ENCODE peak calls at places on chromosomes 6 and 20, in ten cellular contexts. One of them, this sample, is unnamed.

GRCh38 chr20:44209691-44210421 is 715 bp downstream of the OSER1 start:
- DNase-seq in LoVo: no peak
- DNase-seq in astrocyte of the cerebellum: no peak
- DNase-seq in EL: peak; percentile 25
- DNase-seq in mesothelial cell of epicardium: no peak
- DNase-seq in psoas muscle: peak; percentile 28
- DNase-seq in breast epithelium: no peak
- DNase-seq in activated naive CD4-positive, alpha-beta T cell: no peak
- DNase-seq in sigmoid colon: no peak
- DNase-seq in putamen: no peak
- DNase-seq in this sample: peak; percentile 18

GRCh38 chr6:28525496-28526039 is at the start of gene GPX5:
- DNase-seq in LoVo: no peak
- DNase-seq in breast epithelium: no peak
- DNase-seq in activated naive CD4-positive, alpha-beta T cell: no peak
- DNase-seq in psoas muscle: no peak
- DNase-seq in EL: peak; percentile 15
- DNase-seq in sigmoid colon: no peak
- DNase-seq in mesothelial cell of epicardium: no peak
- DNase-seq in putamen: no peak
- DNase-seq in astrocyte of the cerebellum: no peak
- DNase-seq in this sample: peak; percentile 74

GRCh38 chr6:140500864-140501263 is 1126.4 kb upstream of the CITED2 start:
- DNase-seq in putamen: no peak
- DNase-seq in sigmoid colon: no peak
- DNase-seq in psoas muscle: no peak
- DNase-seq in astrocyte of the cerebellum: no peak
- DNase-seq in activated naive CD4-positive, alpha-beta T cell: no peak
- DNase-seq in EL: no peak
- DNase-seq in LoVo: no peak
- DNase-seq in breast epithelium: no peak
- DNase-seq in mesothelial cell of epicardium: no peak
- DNase-seq in this sample: no peak

GRCh38 chr6:151179321-151179720 is 60.4 kb upstream of the AKAP12 start:
- DNase-seq in psoas muscle: no peak
- DNase-seq in EL: peak; percentile 79
- DNase-seq in activated naive CD4-positive, alpha-beta T cell: no peak
- DNase-seq in mesothelial cell of epicardium: no peak
- DNase-seq in astrocyte of the cerebellum: peak; percentile 90
- DNase-seq in putamen: no peak
- DNase-seq in LoVo: no peak
- DNase-seq in sigmoid colon: no peak
- DNase-seq in breast epithelium: no peak
- DNase-seq in this sample: peak; percentile 87

GRCh38 chr20:3407426-3408250 is at the start of gene DNAAF9:
- DNase-seq in breast epithelium: peak; percentile 65
- DNase-seq in LoVo: peak; percentile 61
- DNase-seq in mesothelial cell of epicardium: peak; percentile 59
- DNase-seq in psoas muscle: peak; percentile 76
- DNase-seq in EL: peak; percentile 91
- DNase-seq in sigmoid colon: peak; percentile 89
- DNase-seq in putamen: peak; percentile 84
- DNase-seq in astrocyte of the cerebellum: peak; percentile 19
- DNase-seq in activated naive CD4-positive, alpha-beta T cell: peak; percentile 41
- DNase-seq in this sample: peak; percentile 82

GRCh38 chr6:111487656-111488055 is 4.6 kb upstream of the REV3L start:
- DNase-seq in putamen: no peak
- DNase-seq in astrocyte of the cerebellum: no peak
- DNase-seq in activated naive CD4-positive, alpha-beta T cell: no peak
- DNase-seq in sigmoid colon: no peak
- DNase-seq in LoVo: no peak
- DNase-seq in mesothelial cell of epicardium: no peak
- DNase-seq in EL: peak; percentile 62
- DNase-seq in breast epithelium: no peak
- DNase-seq in psoas muscle: no peak
- DNase-seq in this sample: no peak

GRCh38 chr20:478949-479429 is 16.7 kb upstream of the TBC1D20 start:
- DNase-seq in astrocyte of the cerebellum: peak; percentile 61
- DNase-seq in sigmoid colon: no peak
- DNase-seq in mesothelial cell of epicardium: no peak
- DNase-seq in psoas muscle: no peak
- DNase-seq in breast epithelium: no peak
- DNase-seq in EL: peak; percentile 66
- DNase-seq in activated naive CD4-positive, alpha-beta T cell: no peak
- DNase-seq in putamen: peak; percentile 53
- DNase-seq in LoVo: peak; percentile 64
- DNase-seq in this sample: peak; percentile 21

GRCh38 chr20:44967207-44967807 is 995 bp downstream of the STK4 start:
- DNase-seq in psoas muscle: no peak
- DNase-seq in putamen: no peak
- DNase-seq in mesothelial cell of epicardium: no peak
- DNase-seq in EL: peak; percentile 51
- DNase-seq in astrocyte of the cerebellum: no peak
- DNase-seq in sigmoid colon: no peak
- DNase-seq in LoVo: no peak
- DNase-seq in breast epithelium: no peak
- DNase-seq in activated naive CD4-positive, alpha-beta T cell: no peak
- DNase-seq in this sample: peak; percentile 19

GRCh38 chr20:52497731-52498130 is 306.2 kb upstream of the ZFP64 start:
- DNase-seq in mesothelial cell of epicardium: no peak
- DNase-seq in EL: peak; percentile 4
- DNase-seq in astrocyte of the cerebellum: no peak
- DNase-seq in putamen: no peak
- DNase-seq in psoas muscle: no peak
- DNase-seq in breast epithelium: no peak
- DNase-seq in activated naive CD4-positive, alpha-beta T cell: no peak
- DNase-seq in LoVo: no peak
- DNase-seq in sigmoid colon: no peak
- DNase-seq in this sample: no peak

GRCh38 chr20:24683676-24684075 is 214.2 kb downstream of the SYNDIG1 start:
- DNase-seq in psoas muscle: no peak
- DNase-seq in mesothelial cell of epicardium: no peak
- DNase-seq in activated naive CD4-positive, alpha-beta T cell: no peak
- DNase-seq in sigmoid colon: peak; percentile 18
- DNase-seq in astrocyte of the cerebellum: no peak
- DNase-seq in putamen: peak; percentile 63
- DNase-seq in breast epithelium: no peak
- DNase-seq in EL: no peak
- DNase-seq in LoVo: no peak
- DNase-seq in this sample: no peak

GRCh38 chr6:1854296-1854695 is 244.6 kb downstream of the FOXC1 start:
- DNase-seq in mesothelial cell of epicardium: no peak
- DNase-seq in EL: no peak
- DNase-seq in sigmoid colon: no peak
- DNase-seq in LoVo: no peak
- DNase-seq in psoas muscle: no peak
- DNase-seq in breast epithelium: no peak
- DNase-seq in activated naive CD4-positive, alpha-beta T cell: no peak
- DNase-seq in astrocyte of the cerebellum: no peak
- DNase-seq in putamen: no peak
- DNase-seq in this sample: no peak

GRCh38 chr6:149079911-149080501 is 237.5 kb upstream of the TAB2 start:
- DNase-seq in activated naive CD4-positive, alpha-beta T cell: no peak
- DNase-seq in LoVo: no peak
- DNase-seq in sigmoid colon: peak; percentile 89
- DNase-seq in EL: peak; percentile 65
- DNase-seq in putamen: no peak
- DNase-seq in mesothelial cell of epicardium: no peak
- DNase-seq in breast epithelium: peak; percentile 57
- DNase-seq in astrocyte of the cerebellum: peak; percentile 37
- DNase-seq in psoas muscle: peak; percentile 45
- DNase-seq in this sample: peak; percentile 28

GRCh38 chr6:131043902-131044447 is 19.1 kb downstream of the EPB41L2 start:
- DNase-seq in activated naive CD4-positive, alpha-beta T cell: no peak
- DNase-seq in astrocyte of the cerebellum: no peak
- DNase-seq in sigmoid colon: no peak
- DNase-seq in psoas muscle: no peak
- DNase-seq in EL: no peak
- DNase-seq in putamen: no peak
- DNase-seq in LoVo: no peak
- DNase-seq in breast epithelium: no peak
- DNase-seq in mesothelial cell of epicardium: no peak
- DNase-seq in this sample: no peak

GRCh38 chr6:30322527-30323501 is 3.9 kb upstream of the TRIM39 start:
- DNase-seq in activated naive CD4-positive, alpha-beta T cell: no peak
- DNase-seq in mesothelial cell of epicardium: no peak
- DNase-seq in astrocyte of the cerebellum: no peak
- DNase-seq in sigmoid colon: no peak
- DNase-seq in psoas muscle: peak; percentile 39
- DNase-seq in putamen: no peak
- DNase-seq in breast epithelium: no peak
- DNase-seq in LoVo: no peak
- DNase-seq in EL: peak; percentile 92
- DNase-seq in this sample: peak; percentile 61

GRCh38 chr6:41286544-41287346 is at the start of gene TREM1:
- DNase-seq in putamen: no peak
- DNase-seq in psoas muscle: peak; percentile 26
- DNase-seq in sigmoid colon: peak; percentile 68
- DNase-seq in astrocyte of the cerebellum: no peak
- DNase-seq in activated naive CD4-positive, alpha-beta T cell: no peak
- DNase-seq in mesothelial cell of epicardium: no peak
- DNase-seq in EL: peak; percentile 72
- DNase-seq in breast epithelium: no peak
- DNase-seq in LoVo: no peak
- DNase-seq in this sample: peak; percentile 37